ENCODE peak calls at places on chromosomes 1 and 21, in eight cellular contexts. R, K, B, E, W, U, S and H are unnamed samples.

GRCh38 chr21:25350056-25350455 is 257.2 kb downstream of the MRPL39 start:
- DNase-seq in K (no peak), S (peak), U (no peak), E (peak), R (peak), B (no peak), W (no peak), H (no peak)

GRCh38 chr21:45433301-45433700 is 28.3 kb downstream of the COL18A1 start:
- DNase-seq in B (no peak), U (no peak), E (no peak), S (no peak), W (no peak), R (no peak), K (no peak), H (no peak)

GRCh38 chr1:99652881-99653281 is 7.0 kb downstream of the PALMD start:
- DNase-seq in U (no peak), B (no peak), W (no peak), K (no peak), R (peak), S (no peak), E (no peak), H (no peak)

GRCh38 chr1:183877321-183877720 is 72.4 kb downstream of the RGL1 start:
- DNase-seq in W (peak), S (no peak), E (peak), B (no peak), K (no peak), R (no peak), U (no peak), H (no peak)

GRCh38 chr21:39519835-39520234 is 68.1 kb downstream of the SH3BGR start:
- DNase-seq in E (no peak), W (no peak), B (no peak), S (no peak), K (no peak), R (no peak), U (no peak), H (no peak)

GRCh38 chr1:212649020-212649419 is 40.5 kb downstream of the ATF3 start:
- DNase-seq in K (no peak), R (no peak), U (no peak), S (no peak), W (no peak), E (no peak), B (no peak), H (no peak)

GRCh38 chr1:44803312-44804095 is 3.3 kb downstream of the PLK3 start:
- DNase-seq in E (no peak), R (peak), W (no peak), S (no peak), B (peak), K (no peak), U (no peak), H (no peak)

GRCh38 chr1:209567788-209568187 is 15.7 kb upstream of the CAMK1G start:
- DNase-seq in K (peak), E (peak), B (no peak), W (no peak), R (no peak), U (peak), S (no peak), H (no peak)

GRCh38 chr1:99098589-99098988 is 93.9 kb upstream of the PLPPR5 start:
- DNase-seq in R (no peak), K (no peak), E (no peak), U (no peak), B (no peak), W (no peak), S (no peak), H (no peak)

GRCh38 chr1:50591598-50591997 is 168.4 kb upstream of the DMRTA2 start:
- DNase-seq in W (no peak), U (no peak), K (no peak), R (no peak), S (no peak), E (no peak), B (no peak), H (no peak)

GRCh38 chr1:110672001-110672752 is 2.6 kb downstream of the KCNA3 start:
- DNase-seq in B (peak), U (no peak), S (peak), W (no peak), R (peak), K (no peak), E (no peak), H (no peak)

GRCh38 chr1:110012100-110012499 is 22.3 kb upstream of the STRIP1 start:
- DNase-seq in E (no peak), W (no peak), S (peak), R (no peak), K (no peak), B (no peak), U (no peak), H (no peak)

GRCh38 chr1:66585002-66585401 is 51.0 kb downstream of the SGIP1 start:
- DNase-seq in W (no peak), U (no peak), S (no peak), R (no peak), E (peak), K (no peak), B (no peak), H (no peak)

DNA sequence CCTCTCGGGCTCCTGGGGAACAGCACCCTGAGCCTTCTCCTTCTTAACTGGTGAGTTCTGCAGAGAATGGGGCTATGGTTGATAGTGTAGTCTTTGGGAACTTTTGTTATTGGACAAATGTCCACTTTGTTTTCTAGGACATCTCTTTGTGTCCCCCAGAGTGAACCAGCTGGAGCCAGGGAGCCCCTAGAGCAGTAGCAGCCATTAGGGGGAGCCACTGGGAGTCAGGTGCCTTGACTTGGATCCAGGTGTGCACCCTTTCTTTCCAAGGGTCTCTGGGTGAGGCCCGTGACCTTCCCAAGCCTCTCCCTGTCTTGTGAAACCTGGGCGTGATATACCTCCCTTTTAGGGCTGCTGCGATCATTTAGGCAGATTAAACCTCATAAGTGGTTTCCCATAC is 36.9 kb downstream of the ABCG1 start:
- DNase-seq in K (no peak), W (no peak), E (no peak), R (no peak), B (no peak), U (no peak), S (no peak), H (no peak)
- TF ChIP-seq CTCF in K (no peak), W (no peak), E (peak), R (peak), B (no peak), U (peak), S (no peak), H (no peak)

GRCh38 chr1:12296623-12297022 is 66.8 kb downstream of the VPS13D start:
- DNase-seq in K (peak), E (peak), S (peak), W (no peak), B (no peak), R (no peak), U (peak), H (no peak)
- TF ChIP-seq CTCF in K (no peak), E (no peak), S (no peak), W (no peak), B (no peak), R (no peak), U (no peak), H (no peak)

DNA sequence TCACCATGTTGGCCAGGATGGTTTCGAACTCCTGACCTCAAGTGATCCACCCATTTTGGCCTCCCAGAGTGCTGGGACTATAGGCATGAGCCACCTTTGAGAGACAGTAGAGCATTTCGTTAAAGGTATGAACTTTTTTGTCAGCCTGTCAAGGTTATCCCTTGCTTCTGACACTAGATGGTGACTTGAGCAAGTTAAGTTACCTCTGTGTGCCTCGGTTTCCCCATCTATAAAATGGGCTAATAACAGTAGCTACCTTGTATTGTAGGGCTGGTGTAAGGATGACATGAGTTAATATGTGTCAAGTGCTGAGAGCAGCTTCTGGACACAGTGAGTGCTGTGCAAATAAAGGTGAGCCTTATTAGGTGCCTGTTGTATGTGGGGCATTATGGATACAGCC is 8.8 kb downstream of the TNFRSF8 start:
- DNase-seq in K (no peak), U (no peak), B (no peak), E (no peak), W (no peak), R (no peak), S (no peak), H (no peak)
- TF ChIP-seq CTCF in K (no peak), U (no peak), B (no peak), E (no peak), W (no peak), R (no peak), S (no peak), H (no peak)

GRCh38 chr1:200916152-200916551 is 21.5 kb downstream of the INAVA start:
- DNase-seq in K (no peak), W (no peak), R (peak), E (no peak), S (peak), U (no peak), B (no peak), H (no peak)
- TF ChIP-seq CTCF in K (peak), W (no peak), R (peak), E (peak), S (peak), U (peak), B (no peak), H (no peak)